ENCODE peak calls at places on chromosome 19, in nine cellular contexts. U, P, T, D, N, K, L, I and R are unnamed samples.
A peak's percentile ranks its signal among the peaks of the same experiment; 100 is the strongest.

GRCh38 chr19:46296722-46297431 is at the start of gene HIF3A:
- DNase-seq in U (no peak), P (no peak), T (no peak), D (no peak), N (peak; percentile 86), K (no peak), L (peak; percentile 59), I (no peak), R (no peak)

GRCh38 chr19:58058428-58058827 is 654 bp upstream of the ZNF135 start:
- DNase-seq in U (no peak), P (no peak), T (no peak), D (no peak), N (no peak), K (no peak), L (no peak), I (no peak), R (no peak)

GRCh38 chr19:58555920-58556632 is 1.2 kb upstream of the CHMP2A start:
- DNase-seq in U (no peak), P (no peak), T (no peak), D (peak; percentile 54), N (no peak), K (no peak), L (no peak), I (no peak), R (no peak)

GRCh38 chr19:2550431-2551171 is 74.7 kb downstream of the GADD45B start:
- DNase-seq in U (no peak), P (no peak), T (no peak), D (no peak), N (no peak), K (peak; percentile 51), L (no peak), I (no peak), R (no peak)

GRCh38 chr19:17379221-17379631 is 2.1 kb upstream of the PLVAP start:
- DNase-seq in U (no peak), P (no peak), T (no peak), D (no peak), N (no peak), K (no peak), L (no peak), I (no peak), R (no peak)

GRCh38 chr19:18785179-18786124 is 5.7 kb downstream of the COMP start:
- DNase-seq in U (no peak), P (peak; percentile 55), T (no peak), D (peak; percentile 87), N (peak; percentile 72), K (peak; percentile 44), L (peak; percentile 37), I (peak; percentile 22), R (peak; percentile 5)

GRCh38 chr19:7288131-7288530 is 6.1 kb downstream of the INSR start:
- DNase-seq in U (no peak), P (no peak), T (no peak), D (no peak), N (no peak), K (no peak), L (no peak), I (no peak), R (no peak)

GRCh38 chr19:36638862-36639510 is 27.7 kb downstream of the ZNF461 start:
- DNase-seq in U (no peak), P (no peak), T (no peak), D (no peak), N (no peak), K (no peak), L (no peak), I (no peak), R (no peak)

GRCh38 chr19:11843741-11844140 is 4.8 kb upstream of the ZNF439 start:
- DNase-seq in U (no peak), P (no peak), T (no peak), D (no peak), N (no peak), K (peak; percentile 3), L (no peak), I (no peak), R (no peak)

DNA sequence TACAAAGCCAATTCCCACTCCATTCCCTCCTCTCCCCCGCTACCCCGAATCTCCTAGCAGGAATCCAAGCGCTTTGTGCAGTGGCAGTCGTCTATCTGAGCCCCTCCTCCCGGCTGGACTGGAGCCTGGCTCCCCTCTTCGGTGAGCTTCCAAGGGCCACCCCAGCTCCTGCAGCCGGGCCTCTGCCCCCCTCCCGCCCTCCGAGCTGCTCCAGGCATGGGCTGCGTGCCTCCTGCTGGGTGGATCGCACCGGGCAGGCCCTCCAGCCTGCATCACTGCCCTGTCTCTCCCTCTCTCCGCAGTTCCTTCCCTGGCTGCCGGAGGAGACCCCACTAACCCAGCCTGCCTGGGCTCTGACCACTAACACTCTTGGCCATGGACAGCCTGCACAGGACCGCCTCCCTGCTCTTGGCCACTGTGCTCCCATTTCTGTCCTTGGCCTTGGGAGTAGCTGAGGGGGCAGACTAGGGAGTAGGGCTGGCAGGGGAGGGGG is 12.9 kb upstream of the LENG8 start:
- DNase-seq in U (no peak), P (no peak), T (no peak), D (no peak), N (no peak), K (no peak), L (no peak), I (no peak), R (no peak)
- TF ChIP-seq CTCF in U (no peak), P (no peak), T (no peak), D (no peak), N (no peak), K (no peak), L (no peak), I (no peak), R (no peak)

GRCh38 chr19:4911786-4912672 is 2.7 kb downstream of the UHRF1 start:
- DNase-seq in U (no peak), P (peak; percentile 53), T (peak; percentile 99), D (peak; percentile 70), N (no peak), K (peak; percentile 100), L (peak; percentile 100), I (peak; percentile 100), R (peak; percentile 100)
- TF ChIP-seq CTCF in U (peak; percentile 73), P (peak; percentile 32), T (peak; percentile 68), D (peak; percentile 33), N (peak; percentile 41), K (peak; percentile 62), L (peak; percentile 68), I (peak; percentile 86), R (peak; percentile 83)

GRCh38 chr19:16338470-16339360 is 14.1 kb downstream of the KLF2 start:
- DNase-seq in U (peak; percentile 59), P (peak; percentile 71), T (peak; percentile 47), D (no peak), N (no peak), K (peak; percentile 95), L (peak; percentile 93), I (peak; percentile 96), R (peak; percentile 93)
- TF ChIP-seq CTCF in U (no peak), P (peak; percentile 27), T (no peak), D (no peak), N (no peak), K (peak; percentile 35), L (no peak), I (peak; percentile 15), R (peak; percentile 55)

GRCh38 chr19:1039646-1040475 is at the start of gene ABCA7:
- DNase-seq in U (peak; percentile 93), P (peak; percentile 97), T (peak; percentile 94), D (peak; percentile 100), N (peak; percentile 98), K (peak; percentile 97), L (peak; percentile 98), I (peak; percentile 96), R (peak; percentile 98)
- TF ChIP-seq CTCF in U (peak; percentile 4), P (peak; percentile 21), T (no peak), D (no peak), N (no peak), K (no peak), L (no peak), I (no peak), R (peak; percentile 9)